ENCODE peak calls at places on chromosomes 11 and 22, in seven cellular contexts. O is cardiac fibroblast, C is right lobe of liver, A is left ventricle myocardium inferior, H is right atrium auricular region, Y is fibroblast of pulmonary artery, E is neural progenitor cell. U is an unnamed sample.

GRCh38 chr22:32858121-32858703 is 56.7 kb downstream of the TIMP3 start:
- DNase-seq in E (no peak), A (no peak), C (no peak), Y (no peak), O (no peak), H (no peak), U (no peak)

GRCh38 chr22:32080904-32081303 is 37.8 kb downstream of the SLC5A1 start:
- DNase-seq in Y (peak; percentile 72), O (peak; percentile 73), C (no peak), H (no peak), E (peak; percentile 56), A (no peak), U (peak; percentile 63)

GRCh38 chr22:23178512-23179254 is 1.6 kb upstream of the BCR start:
- DNase-seq in A (peak; percentile 64), C (peak; percentile 72), H (peak; percentile 66), O (peak; percentile 68), Y (peak; percentile 70), E (peak; percentile 84), U (peak; percentile 53)

GRCh38 chr11:69013009-69013951 is at the start of gene MRGPRF:
- DNase-seq in E (peak; percentile 70), H (peak; percentile 96), A (peak; percentile 92), C (no peak), O (peak; percentile 71), Y (peak; percentile 53), U (peak; percentile 89)

GRCh38 chr22:47115518-47115890 is 353.1 kb downstream of the TBC1D22A start:
- DNase-seq in A (no peak), H (no peak), E (no peak), Y (no peak), O (no peak), C (no peak), U (no peak)

GRCh38 chr11:44066732-44067131 is 662 bp downstream of the ACCS start:
- DNase-seq in E (no peak), A (no peak), H (peak; percentile 51), O (peak; percentile 79), Y (peak; percentile 80), C (no peak), U (peak; percentile 93)

GRCh38 chr22:38706101-38706884 is 549 bp downstream of the GTPBP1 start:
- DNase-seq in H (peak; percentile 69), E (peak; percentile 64), Y (peak; percentile 36), C (peak; percentile 71), A (peak; percentile 39), O (peak; percentile 53), U (peak; percentile 29)

GRCh38 chr11:112310414-112310813 is 49.8 kb upstream of the PLET1 start:
- DNase-seq in H (no peak), Y (peak; percentile 80), O (peak; percentile 50), C (no peak), E (no peak), A (no peak), U (peak; percentile 51)

GRCh38 chr22:38327805-38328204 is 10.6 kb upstream of the CSNK1E start:
- DNase-seq in O (peak; percentile 69), C (no peak), H (no peak), Y (no peak), A (no peak), E (no peak), U (peak; percentile 46)

GRCh38 chr22:31917227-31917921 is 27.0 kb upstream of the YWHAH start:
- DNase-seq in C (no peak), A (no peak), Y (no peak), E (no peak), H (no peak), O (no peak), U (no peak)

GRCh38 chr11:1126935-1127663 is 30.7 kb upstream of the MUC5AC start:
- DNase-seq in C (no peak), A (no peak), Y (no peak), H (no peak), O (no peak), E (no peak), U (no peak)

GRCh38 chr11:117097567-117098268 is 510 bp downstream of the SIK3 start:
- DNase-seq in Y (no peak), A (peak; percentile 42), H (peak; percentile 61), E (peak; percentile 68), C (peak; percentile 59), O (peak; percentile 34), U (no peak)

GRCh38 chr11:112248216-112248615 is 12.4 kb downstream of the PLET1 start:
- DNase-seq in O (no peak), E (no peak), Y (peak; percentile 28), C (no peak), A (no peak), H (no peak), U (peak; percentile 64)

GRCh38 chr11:32012066-32012465 is 78.8 kb upstream of the RCN1 start:
- DNase-seq in O (no peak), A (no peak), E (no peak), C (no peak), H (no peak), Y (no peak), U (no peak)

GRCh38 chr22:21951931-21952465 is 650 bp downstream of the PPM1F start:
- DNase-seq in O (peak; percentile 56), E (peak; percentile 69), H (peak; percentile 63), Y (peak; percentile 48), A (peak; percentile 40), C (no peak), U (peak; percentile 39)

GRCh38 chr11:6132431-6132830 is 24.9 kb downstream of the OR56B4 start:
- DNase-seq in C (no peak), E (no peak), A (no peak), H (no peak), O (no peak), Y (no peak), U (no peak)

GRCh38 chr22:26464312-26464711 is 19.3 kb downstream of the HPS4 start:
- DNase-seq in H (no peak), E (no peak), O (peak; percentile 81), A (peak; percentile 22), Y (peak; percentile 29), C (no peak), U (peak; percentile 30)

GRCh38 chr22:22111983-22112382 is 129.4 kb upstream of the TOP3B start:
- DNase-seq in A (no peak), E (no peak), H (no peak), Y (no peak), O (no peak), C (no peak), U (no peak)

GRCh38 chr11:120284272-120284671 is 40.8 kb upstream of the TLCD5 start:
- DNase-seq in O (no peak), Y (no peak), A (no peak), H (no peak), E (no peak), C (no peak), U (no peak)

GRCh38 chr22:31289335-31289734 is 3.0 kb downstream of the PIK3IP1 start:
- DNase-seq in Y (no peak), C (peak; percentile 42), O (no peak), A (no peak), E (no peak), H (no peak), U (no peak)

DNA sequence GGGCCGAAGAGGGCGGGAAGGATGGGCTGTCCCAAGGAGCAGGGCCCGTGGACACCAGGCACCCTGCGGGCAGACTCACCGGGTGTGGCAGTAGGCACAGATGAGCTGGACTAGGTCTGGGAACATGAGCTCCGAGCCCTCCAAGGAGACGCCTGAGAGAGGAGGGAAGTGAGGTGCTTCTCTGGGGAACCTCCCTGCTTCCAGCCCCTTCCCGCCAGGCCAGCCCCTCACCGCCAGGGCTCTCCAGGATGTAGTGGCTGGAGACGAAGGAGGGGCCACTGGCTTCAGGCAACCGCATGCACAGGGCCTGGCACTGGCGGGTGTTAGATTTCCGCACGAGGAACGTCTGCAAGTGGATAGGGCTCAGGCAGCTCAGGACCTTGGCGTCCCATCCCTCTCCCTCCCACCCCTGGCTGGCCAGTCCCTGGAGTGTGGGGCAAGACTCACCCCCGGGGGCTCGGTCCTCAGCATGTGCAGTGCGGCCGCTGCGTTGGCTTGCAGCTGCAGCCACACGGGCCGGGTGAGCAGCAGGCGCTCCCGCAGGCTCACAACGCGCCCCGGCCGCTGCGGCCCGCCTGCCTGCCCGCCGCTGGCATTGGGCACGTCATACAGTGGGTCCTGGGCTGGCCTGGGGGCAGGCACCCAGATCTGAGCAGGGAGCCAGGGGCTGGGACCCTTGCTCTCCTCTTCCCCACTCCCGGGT is 552 bp downstream of the RIN1 start:
- DNase-seq in H (no peak), E (peak; percentile 56), Y (peak; percentile 64), C (no peak), O (peak; percentile 75), A (no peak), U (peak; percentile 69)
- H3K4me3 ChIP-seq in H (peak overlapping the region; percentile 38), E (peak overlapping the region; percentile 49), Y (peak overlapping the region; percentile 79), C (peak overlapping the region; percentile 48), O (peak overlapping the region; percentile 74), A (peak overlapping the region; percentile 79), U (peak overlapping the region; percentile 87)

GRCh38 chr11:104529213-104529612 is 365.3 kb upstream of the PDGFD start:
- DNase-seq in Y (peak; percentile 33), A (no peak), O (peak; percentile 26), E (no peak), H (no peak), C (no peak), U (peak; percentile 40)

GRCh38 chr11:104531894-104532293 is 366.4 kb downstream of the CASP12 start:
- DNase-seq in A (no peak), Y (no peak), C (no peak), E (no peak), H (no peak), O (no peak), U (no peak)

GRCh38 chr11:104534268-104534667 is 364.0 kb downstream of the CASP12 start:
- DNase-seq in A (no peak), Y (peak; percentile 79), O (peak; percentile 63), C (no peak), H (no peak), E (no peak), U (peak; percentile 74)

GRCh38 chr11:104529916-104530315 is 366.0 kb upstream of the PDGFD start:
- DNase-seq in E (no peak), H (no peak), Y (no peak), C (no peak), O (no peak), A (no peak), U (peak; percentile 33)

GRCh38 chr11:104531075-104531474 is 367.1 kb upstream of the PDGFD start:
- DNase-seq in C (no peak), O (no peak), A (no peak), E (peak; percentile 28), Y (no peak), H (no peak), U (peak; percentile 14)
- TF ChIP-seq CTCF in C (no peak), O (peak; percentile 35), A (no peak), E (peak; percentile 44), Y (peak; percentile 8), H (no peak), U (peak; percentile 41)

DNA sequence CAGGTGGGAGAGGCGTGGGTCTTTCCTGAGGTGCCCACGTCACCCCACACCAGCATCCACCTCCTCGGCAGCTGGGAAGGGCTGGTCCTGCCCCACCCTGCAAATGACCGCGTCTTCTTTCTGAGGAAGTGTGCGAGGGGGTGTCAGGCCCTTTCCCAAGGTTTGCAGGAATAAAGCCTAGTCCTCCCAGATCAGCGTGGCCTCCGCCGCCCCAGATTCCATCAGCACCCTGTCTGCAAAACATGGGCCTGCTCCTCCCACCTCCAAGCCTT is 14.4 kb upstream of the SLC39A13 start:
- DNase-seq in A (no peak), H (no peak), C (no peak), Y (no peak), O (no peak), E (no peak), U (no peak)
- H3K4me3 ChIP-seq in A (peak overlapping the region; percentile 28), H (no peak overlapping the region), C (no peak overlapping the region), Y (no peak overlapping the region), O (no peak overlapping the region), E (no peak overlapping the region), U (no peak overlapping the region)

DNA sequence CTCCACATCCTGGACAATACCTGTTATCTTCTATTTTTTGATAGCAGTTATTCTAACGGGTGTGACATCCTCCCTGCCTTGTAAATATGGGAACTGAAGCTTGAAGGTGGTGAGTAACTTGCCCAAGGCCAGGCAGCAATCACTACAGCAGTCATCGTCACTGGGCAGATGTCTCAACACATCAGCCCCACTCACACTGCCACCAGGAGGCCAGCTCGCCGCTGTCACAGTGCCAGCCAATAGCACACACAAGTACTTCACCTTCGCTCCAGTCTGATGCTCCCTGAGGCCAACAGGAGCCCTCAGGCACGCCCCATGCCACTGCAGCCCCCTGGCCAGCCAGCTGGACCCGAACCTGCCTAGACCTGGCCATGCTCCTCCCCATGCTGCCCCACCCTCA is 4.9 kb upstream of the TTLL1 start:
- DNase-seq in H (peak; percentile 79), A (peak; percentile 70), C (peak; percentile 54), E (no peak), Y (peak; percentile 16), O (no peak), U (no peak)
- TF ChIP-seq CTCF in H (no peak), A (peak; percentile 26), C (no peak), E (no peak), Y (no peak), O (no peak), U (no peak)